ENCODE peak calls at places on chromosomes 4 and X, in nine cellular contexts. M, B, R, H, T, D, S, P and F are unnamed samples.

GRCh38 chr4:2076908-2077534 is 17.9 kb downstream of the NAT8L start:
- DNase-seq in P (no peak), T (no peak), H (no peak), S (no peak), B (no peak), D (no peak), R (no peak), M (no peak), F (peak; percentile 45)

GRCh38 chr4:139824882-139825522 is 159.4 kb downstream of the MGST2 start:
- DNase-seq in R (no peak), B (no peak), P (no peak), S (no peak), H (no peak), T (no peak), D (no peak), M (no peak), F (no peak)

GRCh38 chr4:127788517-127788916 is 6.4 kb downstream of the HSPA4L start:
- DNase-seq in T (no peak), H (no peak), R (peak; percentile 21), S (no peak), B (no peak), M (no peak), D (peak; percentile 9), P (peak; percentile 12), F (no peak)

GRCh38 chr4:139666735-139667266 is 1.2 kb downstream of the MGST2 start:
- DNase-seq in D (peak; percentile 91), T (no peak), R (no peak), S (peak; percentile 26), M (peak; percentile 77), B (no peak), H (peak; percentile 48), P (peak; percentile 52), F (peak; percentile 68)

GRCh38 chr4:158193171-158193749 is 17.0 kb upstream of the TMEM144 start:
- DNase-seq in H (no peak), M (no peak), D (peak; percentile 59), B (no peak), T (no peak), R (peak; percentile 30), P (peak; percentile 35), S (no peak), F (no peak)

GRCh38 chr4:11566440-11567022 is 137.8 kb upstream of the HS3ST1 start:
- DNase-seq in M (no peak), P (no peak), R (no peak), T (no peak), H (no peak), B (no peak), S (no peak), D (peak; percentile 53), F (no peak)

GRCh38 chr4:1017706-1018105 is 6.3 kb downstream of the FGFRL1 start:
- DNase-seq in D (no peak), R (no peak), B (no peak), P (no peak), M (no peak), T (no peak), H (no peak), S (no peak), F (no peak)

GRCh38 chrX:32448320-32448719 is 763.0 kb downstream of the DMD start:
- DNase-seq in P (no peak), M (peak; percentile 62), T (no peak), D (peak; percentile 14), R (no peak), B (peak; percentile 37), S (no peak), H (no peak), F (no peak)

GRCh38 chr4:8323947-8324555 is 54.5 kb downstream of the HTRA3 start:
- DNase-seq in T (no peak), P (no peak), B (no peak), R (no peak), S (no peak), D (no peak), H (no peak), M (no peak), F (no peak)

GRCh38 chr4:123235431-123235830 is 161.2 kb upstream of the SPRY1 start:
- DNase-seq in B (no peak), D (peak; percentile 54), H (no peak), P (no peak), T (no peak), M (no peak), S (no peak), R (no peak), F (no peak)

GRCh38 chr4:8522160-8523120 is 57.8 kb upstream of the GPR78 start:
- DNase-seq in B (no peak), P (no peak), H (no peak), T (peak; percentile 64), D (no peak), S (no peak), R (no peak), M (no peak), F (no peak)

GRCh38 chr4:95439896-95440295 is 108.9 kb downstream of the UNC5C start:
- DNase-seq in S (no peak), T (no peak), D (no peak), B (no peak), H (no peak), M (no peak), P (no peak), R (no peak), F (no peak)

GRCh38 chrX:118508221-118508620 is 12.6 kb downstream of the DOCK11 start:
- DNase-seq in D (no peak), M (no peak), S (no peak), P (no peak), H (no peak), T (no peak), B (no peak), R (no peak), F (no peak)

GRCh38 chr4:100244347-100244746 is 54.1 kb upstream of the DDIT4L start:
- DNase-seq in T (peak; percentile 25), P (no peak), B (no peak), H (no peak), M (no peak), R (no peak), S (no peak), D (no peak), F (no peak)

GRCh38 chr4:100240008-100240407 is 49.7 kb upstream of the DDIT4L start:
- DNase-seq in T (no peak), H (no peak), R (no peak), S (peak; percentile 10), M (peak; percentile 36), D (peak; percentile 25), B (no peak), P (peak; percentile 48), F (no peak)
- H3K4me3 ChIP-seq in T (no peak overlapping the region), H (no peak overlapping the region), R (no peak overlapping the region), S (no peak overlapping the region), M (no peak overlapping the region), D (no peak overlapping the region), B (no peak overlapping the region), P (no peak overlapping the region), F (no peak overlapping the region)

DNA sequence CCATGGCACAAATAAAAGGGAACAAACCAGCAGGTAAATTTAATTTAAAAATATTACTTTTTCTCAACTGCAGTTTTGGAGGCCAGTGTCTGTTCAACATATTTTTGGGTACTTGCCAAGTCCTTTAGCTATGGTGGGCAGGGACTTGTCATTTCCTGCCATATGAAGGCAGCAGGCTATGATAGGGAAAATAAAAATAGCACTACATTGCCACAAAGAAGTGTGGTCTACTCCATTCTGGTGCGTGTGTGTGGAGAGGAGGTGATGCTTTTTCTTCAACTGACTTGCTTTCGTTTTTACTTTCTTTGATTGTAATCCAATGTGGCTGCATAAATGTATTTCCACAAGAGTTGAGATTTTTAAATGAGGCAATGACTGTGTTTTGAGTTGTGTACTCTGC is 17.2 kb downstream of the GPR174 start:
- DNase-seq in M (no peak), S (no peak), P (no peak), T (no peak), D (no peak), H (no peak), B (peak; percentile 77), R (no peak), F (no peak)
- H3K4me3 ChIP-seq in M (no peak overlapping the region), S (no peak overlapping the region), P (no peak overlapping the region), T (no peak overlapping the region), D (no peak overlapping the region), H (no peak overlapping the region), B (peak overlapping the region; percentile 52), R (no peak overlapping the region), F (no peak overlapping the region)

GRCh38 chrX:115409551-115409950 is 120.0 kb downstream of the LUZP4 start:
- DNase-seq in M (no peak), S (no peak), H (no peak), T (no peak), B (no peak), P (no peak), D (peak; percentile 50), R (no peak), F (no peak)

GRCh38 chrX:115408736-115409390 is 119.3 kb downstream of the LUZP4 start:
- DNase-seq in D (peak; percentile 72), M (no peak), S (no peak), B (no peak), P (no peak), T (no peak), R (no peak), H (no peak), F (no peak)

GRCh38 chrX:115419094-115419493 is 129.6 kb downstream of the LUZP4 start:
- DNase-seq in D (peak; percentile 34), B (no peak), P (no peak), R (no peak), T (no peak), S (no peak), H (no peak), M (no peak), F (no peak)

GRCh38 chrX:115410731-115411435 is 121.4 kb downstream of the LUZP4 start:
- DNase-seq in T (no peak), H (no peak), B (no peak), M (no peak), P (no peak), S (no peak), D (no peak), R (no peak), F (no peak)

GRCh38 chrX:115413246-115413878 is 123.8 kb downstream of the LUZP4 start:
- DNase-seq in T (no peak), P (no peak), B (no peak), S (no peak), M (no peak), R (no peak), D (peak; percentile 62), H (no peak), F (no peak)
- H3K4me3 ChIP-seq in T (no peak overlapping the region), P (no peak overlapping the region), B (no peak overlapping the region), S (no peak overlapping the region), M (no peak overlapping the region), R (no peak overlapping the region), D (no peak overlapping the region), H (no peak overlapping the region), F (no peak overlapping the region)

GRCh38 chrX:153879741-153880439 is 6.1 kb downstream of the L1CAM start:
- DNase-seq in M (no peak), H (no peak), S (no peak), D (no peak), R (no peak), B (no peak), T (no peak), P (no peak), F (no peak)

GRCh38 chrX:153880440-153880815 is 5.5 kb downstream of the L1CAM start:
- DNase-seq in D (no peak), R (peak; percentile 39), S (no peak), B (no peak), M (no peak), T (no peak), P (no peak), H (no peak), F (no peak)

GRCh38 chrX:153878969-153879653 is 6.9 kb downstream of the L1CAM start:
- DNase-seq in D (peak; percentile 12), B (no peak), H (no peak), T (no peak), S (no peak), M (no peak), P (no peak), R (peak; percentile 81), F (no peak)

GRCh38 chrX:153877571-153878261 is 8.3 kb downstream of the L1CAM start:
- DNase-seq in M (no peak), P (no peak), D (no peak), H (no peak), R (no peak), B (no peak), S (no peak), T (no peak), F (no peak)

GRCh38 chrX:153878285-153878779 is 7.6 kb downstream of the L1CAM start:
- DNase-seq in B (no peak), S (no peak), P (no peak), T (no peak), D (no peak), M (no peak), R (peak; percentile 33), H (no peak), F (no peak)
- H3K4me3 ChIP-seq in B (no peak overlapping the region), S (no peak overlapping the region), P (no peak overlapping the region), T (no peak overlapping the region), D (no peak overlapping the region), M (no peak overlapping the region), R (no peak overlapping the region), H (no peak overlapping the region), F (no peak overlapping the region)